ENCODE peak calls at places on chromosomes 2 and 18, in six cellular contexts. T, Q, U, H, Y and M are unnamed samples.

GRCh38 chr2:219120082-219120481 is 40.5 kb downstream of the NHEJ1 start:
- DNase-seq in U (no peak), H (no peak), Q (no peak), Y (no peak), T (no peak), M (no peak)

GRCh38 chr18:26457611-26458350 is 90.6 kb downstream of the KCTD1 start:
- DNase-seq in T (no peak), Q (no peak), U (no peak), Y (no peak), H (no peak), M (no peak)

GRCh38 chr2:168002021-168002553 is 245.3 kb downstream of the STK39 start:
- DNase-seq in T (no peak), H (no peak), U (no peak), Q (peak; percentile 49), Y (no peak), M (no peak)

GRCh38 chr2:25582079-25582830 is 91.1 kb downstream of the DTNB start:
- DNase-seq in T (no peak), Y (no peak), H (no peak), Q (peak; percentile 65), U (no peak), M (no peak)

GRCh38 chr2:174681099-174681982 is 82.9 kb downstream of the CHRNA1 start:
- DNase-seq in Y (no peak), H (no peak), Q (no peak), U (no peak), T (no peak), M (no peak)

GRCh38 chr2:43605851-43606250 is 10.0 kb upstream of the THADA start:
- DNase-seq in H (no peak), Y (no peak), T (no peak), Q (no peak), U (no peak), M (no peak)

GRCh38 chr2:235088608-235089020 is 136.8 kb downstream of the SH3BP4 start:
- DNase-seq in U (no peak), H (no peak), T (no peak), Y (no peak), Q (no peak), M (no peak)

GRCh38 chr2:1800716-1801388 is 56.5 kb upstream of the PXDN start:
- DNase-seq in Q (no peak), T (no peak), Y (no peak), U (no peak), H (no peak), M (no peak)

GRCh38 chr2:198017068-198017467 is 212.7 kb downstream of the PLCL1 start:
- DNase-seq in H (no peak), Q (no peak), U (no peak), T (no peak), Y (no peak), M (no peak)

GRCh38 chr2:16425462-16426336 is 239.9 kb downstream of the CYRIA start:
- DNase-seq in T (no peak), Q (peak; percentile 17), H (no peak), Y (no peak), U (no peak), M (no peak)

GRCh38 chr2:36993841-36994620 is 27.7 kb upstream of the STRN start:
- DNase-seq in T (no peak), U (no peak), Q (peak; percentile 4), Y (no peak), H (no peak), M (no peak)

GRCh38 chr18:58535340-58536186 is 93.3 kb downstream of the ALPK2 start:
- DNase-seq in Y (no peak), Q (no peak), H (no peak), U (no peak), T (no peak), M (no peak)